ENCODE peak calls at places on chromosomes 3 and 15, in seven cellular contexts. D is AG09309; O is neural crest cell; V is fibroblast of the aortic adventitia; N is gastrocnemius medialis; A is astrocyte of the cerebellum; Y is CD4-positive, alpha-beta T cell. J is an unnamed sample.

GRCh38 chr15:80182611-80183210 is 29.9 kb downstream of the FAH start:
- DNase-seq in D (peak; percentile 37), O (no peak), V (peak; percentile 87), N (peak; percentile 41), A (peak; percentile 74), Y (no peak), J (no peak)

GRCh38 chr15:101052681-101053121 is 133.5 kb downstream of the LRRK1 start:
- DNase-seq in D (no peak), O (no peak), V (no peak), N (no peak), A (no peak), Y (no peak), J (no peak)

GRCh38 chr3:117252208-117252607 is 542.6 kb downstream of the TUSC7 start:
- DNase-seq in D (no peak), O (no peak), V (peak; percentile 4), N (no peak), A (peak; percentile 1), Y (no peak), J (no peak)

GRCh38 chr3:98073486-98073885 is 13.5 kb upstream of the OR5AC2 start:
- DNase-seq in D (no peak), O (no peak), V (no peak), N (no peak), A (no peak), Y (no peak), J (no peak)

GRCh38 chr3:188208751-188209433 is 54.9 kb downstream of the LPP start:
- DNase-seq in D (no peak), O (no peak), V (peak; percentile 63), N (no peak), A (no peak), Y (no peak), J (no peak)

GRCh38 chr3:177483182-177483967 is 286.1 kb upstream of the TBL1XR1 start:
- DNase-seq in D (no peak), O (no peak), V (no peak), N (no peak), A (no peak), Y (no peak), J (no peak)

GRCh38 chr3:14634763-14635400 is 16.7 kb upstream of the CCDC174 start:
- DNase-seq in D (no peak), O (no peak), V (peak; percentile 37), N (no peak), A (no peak), Y (no peak), J (no peak)

GRCh38 chr3:95655363-95655986 is 1158.9 kb upstream of the EPHA6 start:
- DNase-seq in D (no peak), O (no peak), V (no peak), N (no peak), A (no peak), Y (no peak), J (no peak)

GRCh38 chr3:41111011-41111410 is 88.3 kb upstream of the CTNNB1 start:
- DNase-seq in D (no peak), O (no peak), V (no peak), N (no peak), A (no peak), Y (no peak), J (no peak)

GRCh38 chr15:78242128-78242527 is 7.8 kb upstream of the ACSBG1 start:
- DNase-seq in D (no peak), O (peak; percentile 51), V (no peak), N (no peak), A (no peak), Y (no peak), J (no peak)

GRCh38 chr3:174533286-174533685 is 325.8 kb upstream of the NAALADL2 start:
- DNase-seq in D (peak; percentile 44), O (no peak), V (peak; percentile 46), N (no peak), A (peak; percentile 63), Y (no peak), J (no peak)

GRCh38 chr3:191339313-191339917 is 9.1 kb upstream of the UTS2B start:
- DNase-seq in D (no peak), O (no peak), V (no peak), N (no peak), A (no peak), Y (no peak), J (no peak)

GRCh38 chr15:60507596-60508424 is 28.9 kb upstream of the ICE2 start:
- DNase-seq in D (peak; percentile 46), O (peak; percentile 19), V (peak; percentile 84), N (peak; percentile 21), A (peak; percentile 66), Y (peak; percentile 17), J (no peak)

GRCh38 chr15:62782100-62782791 is 260.3 kb upstream of the TPM1 start:
- DNase-seq in D (no peak), O (peak; percentile 30), V (peak; percentile 98), N (peak; percentile 31), A (peak; percentile 84), Y (no peak), J (no peak)

GRCh38 chr3:62876064-62876463 is 848 bp upstream of the CADPS start:
- DNase-seq in D (no peak), O (peak; percentile 67), V (peak; percentile 22), N (no peak), A (peak; percentile 46), Y (no peak), J (peak; percentile 62)

GRCh38 chr15:38536201-38536676 is 28.4 kb downstream of the RASGRP1 start:
- DNase-seq in D (peak; percentile 92), O (no peak), V (peak; percentile 94), N (no peak), A (peak; percentile 38), Y (no peak), J (no peak)

GRCh38 chr3:137105277-137105977 is 147.6 kb downstream of the IL20RB start:
- DNase-seq in D (peak; percentile 27), O (peak; percentile 39), V (peak; percentile 76), N (no peak), A (peak; percentile 59), Y (no peak), J (no peak)

DNA sequence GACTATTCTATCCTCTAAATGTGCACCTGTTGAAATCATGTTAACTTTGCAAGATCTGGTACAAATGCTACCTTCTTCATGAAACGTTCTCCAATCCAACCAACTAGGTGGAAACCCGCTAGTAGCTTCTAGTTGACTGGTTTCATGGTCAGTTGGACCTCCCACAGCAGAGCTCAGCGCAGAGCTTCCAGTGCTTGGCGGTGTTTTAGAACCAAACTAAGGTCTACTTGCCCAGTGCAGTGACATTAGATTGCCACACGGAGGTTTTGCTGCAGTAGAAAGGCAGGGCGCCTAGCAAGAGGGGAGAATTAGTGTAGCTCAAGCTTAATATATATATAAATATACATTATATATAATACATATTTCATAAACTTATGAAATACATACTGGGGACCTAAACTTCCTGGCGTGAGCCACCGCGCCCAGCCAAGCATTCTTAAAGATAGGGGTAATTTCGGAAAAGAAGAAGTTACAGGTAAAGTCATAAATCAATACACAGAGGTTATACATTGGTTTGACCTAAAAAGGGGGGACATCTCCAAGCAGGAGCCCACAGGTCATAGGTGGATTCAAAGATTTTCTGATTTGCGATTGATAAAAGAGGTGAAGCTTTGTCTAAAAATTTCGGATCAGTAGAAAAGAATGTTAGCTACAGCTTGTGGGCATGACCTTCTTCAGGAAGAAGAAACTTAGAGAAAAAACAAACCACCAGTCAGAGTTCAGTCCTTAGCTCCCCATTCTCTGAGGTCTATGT is 2.0 kb upstream of the OXSR1 start:
- DNase-seq in D (no peak), O (no peak), V (no peak), N (no peak), A (no peak), Y (no peak), J (no peak)
- TF ChIP-seq CTCF in D (no peak), O (peak; percentile 23), V (peak; percentile 12), N (no peak), A (peak; percentile 14), Y (no peak), J (no peak)

GRCh38 chr3:18355819-18356218 is 69.3 kb downstream of the SATB1 start:
- DNase-seq in D (no peak), O (no peak), V (no peak), N (no peak), A (no peak), Y (no peak), J (no peak)

GRCh38 chr3:18351823-18352744 is 73.1 kb downstream of the SATB1 start:
- DNase-seq in D (no peak), O (no peak), V (no peak), N (no peak), A (no peak), Y (no peak), J (no peak)

GRCh38 chr3:18357747-18358146 is 67.4 kb downstream of the SATB1 start:
- DNase-seq in D (no peak), O (no peak), V (no peak), N (no peak), A (no peak), Y (no peak), J (no peak)

GRCh38 chr3:18351069-18351628 is 74.0 kb downstream of the SATB1 start:
- DNase-seq in D (no peak), O (no peak), V (no peak), N (no peak), A (no peak), Y (no peak), J (no peak)

DNA sequence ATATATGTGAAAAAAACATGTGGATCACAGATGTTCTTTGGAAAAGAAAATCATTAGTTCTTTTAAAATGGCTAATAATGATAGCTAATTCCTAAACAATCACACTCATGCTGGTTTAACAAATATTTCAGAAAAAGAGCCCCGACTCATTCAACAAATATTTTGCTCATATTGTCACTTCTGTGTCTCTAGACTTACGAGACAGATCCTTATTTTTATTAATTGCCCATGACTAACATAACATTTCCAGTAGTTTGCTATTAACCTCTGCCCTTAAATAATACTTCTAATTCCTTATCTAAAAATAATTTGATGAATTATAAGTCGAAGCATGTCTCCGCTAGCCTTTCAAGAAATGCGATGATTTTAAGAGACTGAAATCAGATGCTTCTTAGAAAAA is 70.4 kb downstream of the SATB1 start:
- DNase-seq in D (no peak), O (no peak), V (no peak), N (no peak), A (no peak), Y (no peak), J (no peak)
- TF ChIP-seq CTCF in D (no peak), O (no peak), V (no peak), N (no peak), A (no peak), Y (no peak), J (no peak)

GRCh38 chr3:43882976-43883680 is 192.4 kb downstream of the ABHD5 start:
- DNase-seq in D (no peak), O (no peak), V (no peak), N (no peak), A (no peak), Y (no peak), J (no peak)
- TF ChIP-seq CTCF in D (no peak), O (no peak), V (no peak), N (no peak), A (no peak), Y (no peak), J (no peak)

DNA sequence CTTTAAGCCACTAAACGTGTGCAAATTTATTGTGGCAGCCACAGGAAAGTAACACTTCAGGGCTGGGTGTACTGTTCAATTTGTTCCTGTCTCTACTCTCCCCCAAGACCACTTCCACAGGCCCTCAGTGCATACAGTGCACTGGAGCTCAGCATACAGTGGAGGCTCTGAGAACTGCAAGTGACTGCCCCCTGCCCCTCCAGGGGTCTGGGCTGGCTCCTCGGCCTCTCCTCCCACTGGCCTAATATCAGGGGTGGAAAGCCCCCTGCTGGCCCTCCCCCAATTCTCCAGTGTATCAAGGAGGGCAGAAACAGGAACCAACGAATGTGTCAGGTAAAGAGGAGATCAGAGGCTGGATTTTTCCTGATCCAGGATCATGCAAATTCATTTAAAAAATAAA is 19.9 kb upstream of the HEG1 start:
- DNase-seq in D (no peak), O (no peak), V (no peak), N (no peak), A (no peak), Y (no peak), J (no peak)
- TF ChIP-seq CTCF in D (no peak), O (no peak), V (no peak), N (no peak), A (peak; percentile 19), Y (no peak), J (no peak)

GRCh38 chr15:40044717-40045571 is 6.0 kb upstream of the SRP14 start:
- DNase-seq in D (no peak), O (peak; percentile 81), V (peak; percentile 82), N (peak; percentile 79), A (no peak), Y (peak; percentile 78), J (peak; percentile 65)
- TF ChIP-seq CTCF in D (peak; percentile 97), O (peak; percentile 91), V (peak; percentile 84), N (peak; percentile 87), A (peak; percentile 87), Y (peak; percentile 95), J (peak; percentile 32)

J was measured in mesothelial cell of epicardium.